ENCODE peak calls at places on chromosomes 13 and 19, in four cellular contexts. Q, M, I and S are unnamed samples.

GRCh38 chr19:41957838-41958366 is 1.2 kb downstream of the RABAC1 start:
- DNase-seq in Q (no peak), M (peak; percentile 89), I (peak; percentile 91), S (peak; percentile 89)

GRCh38 chr19:23996549-23996948 is 81.9 kb downstream of the ZNF726 start:
- DNase-seq in Q (no peak), M (no peak), I (no peak), S (no peak)

GRCh38 chr13:42762251-42762650 is 19.1 kb upstream of the FAM216B start:
- DNase-seq in Q (no peak), M (no peak), I (peak; percentile 86), S (no peak)

GRCh38 chr19:13146763-13147563 is 3.2 kb downstream of the STX10 start:
- DNase-seq in Q (no peak), M (no peak), I (peak; percentile 67), S (no peak)

GRCh38 chr13:26061947-26062346 is 10.1 kb upstream of the SHISA2 start:
- DNase-seq in Q (no peak), M (no peak), I (peak; percentile 88), S (no peak)

GRCh38 chr13:23718916-23719470 is 148.8 kb downstream of the TNFRSF19 start:
- DNase-seq in Q (no peak), M (no peak), I (no peak), S (no peak)

GRCh38 chr13:77859450-77859849 is 59.2 kb downstream of the EDNRB start:
- DNase-seq in Q (no peak), M (no peak), I (no peak), S (no peak)

GRCh38 chr13:21243045-21243842 is 66.8 kb downstream of the MRPL57 start:
- DNase-seq in Q (no peak), M (no peak), I (peak; percentile 11), S (no peak)

GRCh38 chr13:113596321-113597200 is 12.0 kb downstream of the TFDP1 start:
- DNase-seq in Q (no peak), M (no peak), I (no peak), S (no peak)

GRCh38 chr19:38792250-38793111 is 3.5 kb downstream of the LGALS7B start:
- DNase-seq in Q (peak; percentile 9), M (peak; percentile 69), I (peak; percentile 38), S (peak; percentile 77)

GRCh38 chr13:37868691-37869505 is 674 bp downstream of the TRPC4 start:
- DNase-seq in Q (no peak), M (peak; percentile 10), I (no peak), S (no peak)

GRCh38 chr13:60170414-60170813 is 6.7 kb upstream of the DIAPH3 start:
- DNase-seq in Q (no peak), M (no peak), I (no peak), S (no peak)

GRCh38 chr13:23668557-23668956 is 98.3 kb downstream of the TNFRSF19 start:
- DNase-seq in Q (no peak), M (no peak), I (no peak), S (no peak)

GRCh38 chr19:17448190-17448967 is at the start of gene TMEM221:
- DNase-seq in Q (peak; percentile 33), M (peak; percentile 81), I (peak; percentile 27), S (peak; percentile 84)

GRCh38 chr19:14363203-14364097 is 17.8 kb upstream of the ADGRE5 start:
- DNase-seq in Q (no peak), M (peak; percentile 65), I (peak; percentile 43), S (no peak)

GRCh38 chr19:34084396-34085145 is 87.7 kb upstream of the LSM14A start:
- DNase-seq in Q (no peak), M (no peak), I (no peak), S (no peak)

GRCh38 chr13:101455863-101456262 is 3.4 kb downstream of the ITGBL1 start:
- DNase-seq in Q (no peak), M (no peak), I (peak; percentile 89), S (no peak)

GRCh38 chr19:45526143-45526542 is 18.9 kb downstream of the VASP start:
- DNase-seq in Q (no peak), M (no peak), I (peak; percentile 83), S (no peak)

GRCh38 chr13:69755101-69755500 is 352.5 kb upstream of the ATXN8OS start:
- DNase-seq in Q (no peak), M (no peak), I (no peak), S (no peak)

GRCh38 chr13:45242070-45242469 is 41.2 kb upstream of the KCTD4 start:
- DNase-seq in Q (no peak), M (no peak), I (peak; percentile 66), S (no peak)

GRCh38 chr19:489418-490196 is 6.7 kb upstream of the MADCAM1 start:
- DNase-seq in Q (no peak), M (peak; percentile 36), I (no peak), S (peak; percentile 67)
- TF ChIP-seq CTCF in Q (no peak), M (no peak), I (no peak), S (no peak)

DNA sequence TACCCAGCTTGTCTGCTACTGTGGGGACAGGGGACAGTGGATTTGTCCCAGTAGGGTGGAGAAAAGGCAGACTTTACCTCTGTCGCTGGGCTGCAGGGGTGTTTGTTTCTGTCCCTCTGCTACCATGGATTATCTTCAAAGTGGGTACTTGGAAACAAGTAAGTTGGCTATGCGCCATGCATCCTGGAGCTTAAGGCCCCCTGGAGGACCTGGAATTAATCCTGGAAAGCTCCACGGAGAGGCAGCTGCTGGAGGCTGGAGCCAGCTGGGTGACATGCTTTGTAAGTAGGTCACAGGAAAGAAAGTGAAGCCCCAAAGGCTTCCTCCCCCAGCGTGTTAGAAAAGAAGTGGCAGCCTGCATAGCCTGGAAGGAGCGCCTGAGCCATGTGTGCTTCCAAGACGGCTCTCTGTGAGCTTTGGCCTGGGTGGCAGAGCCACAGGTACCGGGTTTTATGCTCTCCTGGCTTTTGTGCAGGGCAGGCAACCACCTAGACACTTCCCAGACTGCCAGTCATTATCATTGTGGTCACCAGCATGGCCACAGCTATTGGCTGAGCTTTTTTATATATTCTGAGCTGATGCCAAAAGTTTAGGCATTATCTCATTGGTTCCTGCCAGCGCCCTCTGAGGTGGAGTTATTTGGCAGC is 9.5 kb downstream of the B3GLCT start:
- DNase-seq in Q (no peak), M (no peak), I (no peak), S (no peak)
- TF ChIP-seq CTCF in Q (no peak), M (no peak), I (no peak), S (no peak)

DNA sequence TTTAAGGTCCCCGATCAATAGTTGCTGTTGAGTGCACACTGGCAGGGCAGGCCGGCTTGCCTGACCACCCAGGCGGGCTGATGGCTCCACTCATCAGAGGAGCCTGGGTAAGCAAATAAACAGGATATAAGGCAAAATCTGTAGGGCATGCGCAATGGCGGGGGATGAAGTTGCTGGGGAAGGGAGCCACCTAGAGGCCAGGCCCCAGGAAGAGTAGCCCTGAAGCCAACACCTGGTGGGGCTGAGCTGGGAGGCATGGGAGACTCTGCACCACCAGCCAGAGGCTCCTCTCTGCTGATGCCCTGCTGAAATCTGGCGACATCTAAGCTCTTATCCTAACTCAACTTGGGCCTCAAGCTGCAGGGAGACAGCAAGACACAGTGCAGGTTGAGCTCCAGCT is 324.3 kb downstream of the ZNF536 start:
- DNase-seq in Q (no peak), M (no peak), I (no peak), S (no peak)
- TF ChIP-seq CTCF in Q (no peak), M (no peak), I (peak; percentile 8), S (peak; percentile 12)

GRCh38 chr19:49216076-49216475 is 58.5 kb downstream of the TRPM4 start:
- DNase-seq in Q (no peak), M (no peak), I (peak; percentile 52), S (no peak)

GRCh38 chr19:49212302-49212701 is 54.7 kb downstream of the TRPM4 start:
- DNase-seq in Q (no peak), M (no peak), I (peak; percentile 69), S (no peak)

GRCh38 chr19:49210901-49211451 is 53.4 kb downstream of the TRPM4 start:
- DNase-seq in Q (no peak), M (no peak), I (no peak), S (no peak)

GRCh38 chr19:49214701-49215100 is 57.1 kb downstream of the TRPM4 start:
- DNase-seq in Q (no peak), M (peak; percentile 56), I (no peak), S (peak; percentile 59)

GRCh38 chr19:49213791-49214190 is 56.2 kb downstream of the TRPM4 start:
- DNase-seq in Q (no peak), M (no peak), I (no peak), S (no peak)
- TF ChIP-seq CTCF in Q (no peak), M (peak; percentile 5), I (no peak), S (no peak)

GRCh38 chr19:11736696-11737095 is 2.0 kb downstream of the ZNF823 start:
- DNase-seq in Q (no peak), M (peak; percentile 55), I (peak; percentile 42), S (peak; percentile 47)

GRCh38 chr19:11738746-11739620 is at the start of gene ZNF823:
- DNase-seq in Q (peak; percentile 95), M (peak; percentile 96), I (peak; percentile 99), S (peak; percentile 96)

GRCh38 chr19:11735375-11735774 is 3.4 kb downstream of the ZNF823 start:
- DNase-seq in Q (no peak), M (no peak), I (peak; percentile 70), S (no peak)

GRCh38 chr19:11737964-11738745 is 591 bp downstream of the ZNF823 start:
- DNase-seq in Q (peak; percentile 17), M (peak; percentile 64), I (peak; percentile 33), S (peak; percentile 70)
- TF ChIP-seq CTCF in Q (no peak), M (peak; percentile 24), I (no peak), S (no peak)

DNA sequence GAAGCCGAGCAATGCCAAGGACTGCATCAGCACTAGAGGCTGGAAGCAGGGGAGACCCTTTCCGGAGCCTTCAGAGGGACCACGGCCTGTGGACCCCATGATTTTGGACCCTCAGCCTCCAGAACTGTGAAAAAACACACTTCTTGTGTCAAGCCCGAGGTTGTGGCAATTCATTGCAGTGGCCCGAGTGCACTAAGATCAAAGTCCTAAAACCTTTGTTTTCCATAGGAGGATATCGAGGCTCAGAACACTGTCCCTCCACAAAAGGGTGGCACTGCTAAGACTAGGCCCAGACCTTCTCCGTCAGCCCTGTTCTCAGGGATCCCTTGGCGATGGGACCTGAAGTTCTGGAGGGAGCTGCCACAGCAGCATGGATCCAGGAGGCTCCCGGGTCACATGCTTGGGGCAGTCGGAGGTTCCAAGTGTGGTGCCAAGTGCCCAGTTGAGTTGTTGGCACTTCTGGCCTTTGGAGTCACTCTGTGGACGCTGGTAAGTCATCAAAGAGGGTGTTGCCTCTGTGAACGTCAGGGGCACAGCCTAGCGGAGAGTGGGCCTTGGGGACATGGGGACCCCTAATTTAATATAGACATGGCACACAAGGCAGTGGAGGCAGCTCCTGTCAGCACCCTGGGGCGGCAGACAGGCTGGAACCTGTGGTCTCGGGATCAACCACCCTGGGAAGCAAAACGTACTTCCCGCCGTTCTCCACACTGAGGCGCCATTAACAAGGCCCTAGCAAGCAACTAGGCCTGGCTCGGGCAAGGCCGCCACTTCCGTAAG is 199.2 kb downstream of the COL4A1 start:
- DNase-seq in Q (no peak), M (no peak), I (no peak), S (no peak)
- TF ChIP-seq CTCF in Q (no peak), M (no peak), I (no peak), S (no peak)

GRCh38 chr19:15831626-15832025 is 16.2 kb upstream of the OR10H1 start:
- DNase-seq in Q (no peak), M (no peak), I (no peak), S (no peak)
- TF ChIP-seq CTCF in Q (no peak), M (no peak), I (no peak), S (no peak)